ENCODE peak calls at places on chromosome 9, in eight cellular contexts. J, P, G, X, K, N, F and M are unnamed samples.

GRCh38 chr9:103713631-103714030 is 380.5 kb upstream of the SMC2 start:
- DNase-seq in F (no peak), X (no peak), N (peak), G (no peak), P (no peak), K (no peak), J (no peak), M (no peak)

GRCh38 chr9:126733005-126733404 is 71.8 kb upstream of the ZBTB43 start:
- DNase-seq in K (peak), G (no peak), F (no peak), P (no peak), N (no peak), J (no peak), X (no peak), M (no peak)

GRCh38 chr9:133892193-133892920 is 99.8 kb downstream of the VAV2 start:
- DNase-seq in N (no peak), P (no peak), J (no peak), X (no peak), K (no peak), G (no peak), F (no peak), M (no peak)

GRCh38 chr9:134791009-134791408 is 89.6 kb upstream of the FCN2 start:
- DNase-seq in K (no peak), N (no peak), P (no peak), F (no peak), X (no peak), J (no peak), G (no peak), M (no peak)

GRCh38 chr9:107242073-107243063 is 40.7 kb upstream of the RAD23B start:
- DNase-seq in P (no peak), K (no peak), F (no peak), J (no peak), X (no peak), G (no peak), N (no peak), M (no peak)

GRCh38 chr9:70130266-70130665 is 86.6 kb downstream of the MAMDC2 start:
- DNase-seq in F (no peak), K (no peak), X (no peak), G (no peak), J (no peak), P (no peak), N (no peak), M (no peak)

GRCh38 chr9:135222991-135223760 is 135.7 kb downstream of the OLFM1 start:
- DNase-seq in N (no peak), X (no peak), F (no peak), K (no peak), G (no peak), J (peak), P (no peak), M (no peak)

GRCh38 chr9:136086213-136086881 is 8.7 kb downstream of the NACC2 start:
- DNase-seq in G (no peak), K (peak), X (peak), F (no peak), P (no peak), N (no peak), J (peak), M (no peak)

GRCh38 chr9:134214395-134214765 is 50.0 kb upstream of the RNU6ATAC start:
- DNase-seq in P (no peak), X (no peak), K (peak), F (no peak), G (no peak), J (no peak), N (no peak), M (no peak)

GRCh38 chr9:8895498-8896224 is 1096.1 kb upstream of the DMAC1 start:
- DNase-seq in P (no peak), X (no peak), G (peak), J (no peak), F (peak), N (peak), K (no peak), M (peak)

GRCh38 chr9:87648606-87649005 is 77.3 kb upstream of the CTSL start:
- DNase-seq in J (no peak), N (no peak), G (no peak), X (no peak), P (no peak), F (no peak), K (peak), M (no peak)

GRCh38 chr9:103168254-103168653 is 173.1 kb downstream of the CYLC2 start:
- DNase-seq in X (no peak), P (no peak), G (no peak), F (no peak), N (no peak), J (no peak), K (no peak), M (no peak)

GRCh38 chr9:5582835-5583195 is 46.1 kb upstream of the RIC1 start:
- DNase-seq in P (no peak), N (peak), J (no peak), G (peak), X (no peak), F (peak), K (peak), M (peak)

GRCh38 chr9:114169029-114169939 is 13.9 kb downstream of the COL27A1 start:
- DNase-seq in N (no peak), G (no peak), X (peak), P (no peak), K (no peak), J (no peak), F (peak), M (no peak)

GRCh38 chr9:136728548-136729123 is 14.1 kb downstream of the LCN10 start:
- DNase-seq in J (no peak), X (no peak), P (no peak), F (peak), K (no peak), N (no peak), G (no peak), M (no peak)

GRCh38 chr9:18499987-18500386 is 26.0 kb downstream of the ADAMTSL1 start:
- DNase-seq in P (no peak), G (no peak), J (no peak), K (no peak), X (no peak), F (no peak), N (no peak), M (no peak)

GRCh38 chr9:35501941-35502340 is 12.0 kb downstream of the RUSC2 start:
- DNase-seq in G (no peak), K (no peak), N (no peak), F (peak), J (no peak), X (no peak), P (no peak), M (no peak)

GRCh38 chr9:136618578-136619547 is 43.9 kb upstream of the EGFL7 start:
- DNase-seq in G (no peak), J (no peak), P (no peak), F (no peak), N (no peak), K (no peak), X (no peak), M (no peak)

GRCh38 chr9:71719088-71719487 is 49.2 kb downstream of the CEMIP2 start:
- DNase-seq in N (no peak), J (no peak), X (no peak), G (no peak), K (no peak), P (no peak), F (no peak), M (no peak)

GRCh38 chr9:115845648-115846312 is 307.8 kb upstream of the PAPPA start:
- DNase-seq in F (peak), K (no peak), N (peak), J (peak), G (no peak), P (peak), X (no peak), M (peak)

GRCh38 chr9:106753155-106753671 is 109.8 kb upstream of the ZNF462 start:
- DNase-seq in J (no peak), K (no peak), P (no peak), G (no peak), X (no peak), F (no peak), N (no peak), M (no peak)

GRCh38 chr9:137021979-137022619 is 5.9 kb downstream of the ABCA2 start:
- DNase-seq in J (no peak), P (no peak), F (peak), X (peak), K (no peak), G (no peak), N (peak), M (no peak)

GRCh38 chr9:22682536-22683392 is 236.1 kb downstream of the DMRTA1 start:
- DNase-seq in F (peak), P (peak), X (no peak), N (peak), J (no peak), K (no peak), G (no peak), M (no peak)

GRCh38 chr9:136614372-136614922 is 48.3 kb upstream of the EGFL7 start:
- DNase-seq in G (no peak), F (peak), K (no peak), X (no peak), N (peak), P (peak), J (no peak), M (peak)

GRCh38 chr9:120388000-120388855 is 191.7 kb downstream of the CDK5RAP2 start:
- DNase-seq in P (no peak), G (no peak), N (no peak), J (peak), K (peak), X (no peak), F (no peak), M (no peak)

GRCh38 chr9:107249131-107249533 is 33.9 kb upstream of the RAD23B start:
- DNase-seq in N (no peak), K (no peak), X (no peak), G (no peak), J (no peak), F (no peak), P (no peak), M (no peak)

GRCh38 chr9:105259274-105259673 is 14.8 kb downstream of the SLC44A1 start:
- DNase-seq in X (no peak), J (no peak), P (no peak), K (no peak), N (no peak), F (no peak), G (no peak), M (no peak)

GRCh38 chr9:137411670-137412380 is 11.1 kb downstream of the EXD3 start:
- DNase-seq in G (peak), P (peak), K (peak), F (peak), X (no peak), J (peak), N (peak), M (peak)

GRCh38 chr9:81682797-81683196 is 6.5 kb downstream of the TLE1 start:
- DNase-seq in N (peak), X (no peak), K (no peak), J (no peak), F (peak), P (no peak), G (no peak), M (no peak)

GRCh38 chr9:297104-297794 is 82.6 kb downstream of the DOCK8 start:
- DNase-seq in F (no peak), P (no peak), K (no peak), J (no peak), N (no peak), G (peak), X (no peak), M (no peak)

GRCh38 chr9:108815156-108815555 is 40.6 kb downstream of the ACTL7B start:
- DNase-seq in P (no peak), G (no peak), X (no peak), K (no peak), J (no peak), F (no peak), N (no peak), M (no peak)

GRCh38 chr9:12880406-12881016 is 105.7 kb downstream of the LURAP1L start:
- DNase-seq in F (no peak), X (no peak), K (no peak), J (no peak), G (no peak), N (no peak), P (no peak), M (peak)

GRCh38 chr9:121645003-121645402 is 6.4 kb upstream of the DAB2IP start:
- DNase-seq in J (no peak), X (no peak), G (no peak), P (no peak), F (no peak), N (no peak), K (no peak), M (no peak)

GRCh38 chr9:122134822-122135528 is 24.6 kb downstream of the NDUFA8 start:
- DNase-seq in F (peak), N (peak), K (peak), P (no peak), X (no peak), G (no peak), J (peak), M (no peak)

GRCh38 chr9:36867672-36868471 is 166.2 kb downstream of the PAX5 start:
- DNase-seq in G (no peak), F (no peak), X (no peak), N (no peak), K (no peak), P (no peak), J (peak), M (no peak)

GRCh38 chr9:91757802-91758201 is 192.2 kb downstream of the ROR2 start:
- DNase-seq in N (no peak), J (no peak), K (no peak), F (no peak), G (no peak), X (no peak), P (peak), M (no peak)

GRCh38 chr9:91758491-91758981 is 191.5 kb downstream of the ROR2 start:
- DNase-seq in G (no peak), F (peak), K (no peak), N (peak), P (no peak), X (no peak), J (peak), M (no peak)

GRCh38 chr9:91760906-91761305 is 189.1 kb downstream of the ROR2 start:
- DNase-seq in F (no peak), J (no peak), G (no peak), P (no peak), X (no peak), K (no peak), N (no peak), M (no peak)

GRCh38 chr9:91764661-91765060 is 185.4 kb downstream of the ROR2 start:
- DNase-seq in F (no peak), X (no peak), G (no peak), J (no peak), P (no peak), K (no peak), N (no peak), M (no peak)

GRCh38 chr9:91761362-91761761 is 188.7 kb downstream of the ROR2 start:
- DNase-seq in F (no peak), N (no peak), P (no peak), G (no peak), X (no peak), J (no peak), K (no peak), M (no peak)
- TF ChIP-seq CTCF in F (no peak), N (no peak), P (no peak), G (no peak), X (no peak), J (no peak), K (no peak), M (no peak)

DNA sequence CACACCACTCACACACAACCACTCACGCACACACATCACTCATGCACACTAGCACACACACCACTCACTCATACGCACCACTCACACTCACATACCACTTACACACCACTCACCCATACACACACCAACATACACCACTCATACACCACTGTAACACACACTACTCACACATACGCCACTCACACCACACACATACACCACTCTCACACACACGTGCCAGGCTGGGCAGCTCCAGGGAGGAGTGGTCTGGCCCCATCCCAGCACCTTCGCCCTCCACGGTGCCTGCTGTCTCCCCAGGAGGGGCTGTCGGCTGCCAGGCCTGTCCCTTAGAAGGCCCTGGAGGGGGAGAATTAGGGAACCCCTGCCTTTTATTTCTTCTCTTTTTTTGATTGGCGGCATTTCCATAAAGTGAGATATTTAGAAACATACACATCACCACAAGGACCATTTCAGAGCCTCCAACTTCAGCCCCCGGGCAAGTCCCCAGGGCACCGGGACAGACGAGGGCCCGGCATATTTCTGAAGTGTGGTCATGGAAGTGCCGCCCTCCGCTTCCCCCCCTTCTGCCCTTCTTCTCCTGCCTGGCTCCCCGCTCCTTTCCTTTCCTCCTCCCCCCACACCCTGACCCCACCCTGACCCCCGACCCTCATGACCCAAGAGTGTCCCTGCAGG is 6.3 kb upstream of the ASB6 start:
- DNase-seq in X (no peak), N (no peak), K (no peak), P (no peak), F (no peak), J (no peak), G (no peak), M (no peak)
- H3K4me3 ChIP-seq in X (no peak), N (no peak), K (no peak), P (no peak), F (no peak), J (no peak), G (no peak), M (no peak)

DNA sequence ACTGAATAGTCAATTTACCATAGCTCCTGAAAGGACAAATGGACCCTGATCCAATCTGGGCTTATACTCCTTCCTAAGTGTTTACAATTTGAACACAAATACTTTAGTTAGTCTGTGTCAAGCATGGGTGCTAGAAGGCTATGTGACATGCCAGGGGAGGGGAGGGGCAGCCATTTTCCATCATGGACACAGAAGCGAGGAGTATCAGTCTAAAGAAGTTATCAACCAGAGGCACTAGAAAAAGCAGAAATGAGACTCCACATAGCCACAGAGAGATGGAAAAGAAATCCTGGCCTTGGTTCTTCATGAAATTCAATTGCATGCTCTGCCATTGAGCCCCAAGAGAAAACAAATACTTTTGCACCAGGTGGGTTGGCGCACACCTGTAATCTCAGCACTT is 61.8 kb downstream of the NR6A1 start:
- DNase-seq in G (no peak), F (no peak), J (no peak), X (no peak), P (no peak), K (no peak), N (no peak), M (no peak)
- TF ChIP-seq CTCF in G (no peak), F (no peak), J (no peak), X (no peak), P (no peak), K (no peak), N (no peak), M (no peak)

DNA sequence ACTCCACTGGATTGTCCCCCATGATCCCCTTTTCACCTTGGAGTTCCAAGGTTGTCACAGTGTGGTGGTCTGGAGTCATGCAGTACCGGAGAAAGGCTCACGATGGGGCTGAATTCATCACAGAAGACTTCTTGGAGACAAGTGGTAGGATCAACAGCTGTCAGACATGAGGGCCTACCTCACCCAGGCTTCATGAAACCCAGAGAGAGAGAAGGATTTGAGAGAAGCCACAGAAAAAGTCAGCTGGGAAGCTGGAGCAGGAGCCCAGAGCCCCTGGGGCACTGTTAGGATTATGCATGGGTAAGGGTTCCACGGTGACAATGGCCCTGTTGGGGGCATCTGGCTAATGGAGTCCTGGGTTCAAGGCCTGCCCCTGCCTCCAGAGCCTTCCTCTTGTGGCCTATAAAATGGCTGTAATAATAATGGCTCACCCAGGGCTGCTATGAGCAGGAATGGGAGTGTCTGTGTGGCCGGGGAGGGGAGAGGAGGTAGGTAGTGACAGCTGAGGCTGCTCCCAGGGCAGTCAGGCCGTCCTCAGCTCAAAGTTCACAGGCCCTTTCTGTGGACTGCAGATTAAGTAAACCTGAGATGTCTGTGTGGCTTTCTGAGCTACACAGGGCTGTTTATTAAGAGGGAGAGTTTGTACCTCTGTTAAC is 910 bp downstream of the TRIM14 start:
- DNase-seq in J (no peak), X (no peak), P (no peak), K (no peak), N (peak), G (no peak), F (peak), M (no peak)
- H3K4me3 ChIP-seq in J (peak), X (peak), P (peak), K (no peak), N (peak), G (peak), F (peak), M (peak)

DNA sequence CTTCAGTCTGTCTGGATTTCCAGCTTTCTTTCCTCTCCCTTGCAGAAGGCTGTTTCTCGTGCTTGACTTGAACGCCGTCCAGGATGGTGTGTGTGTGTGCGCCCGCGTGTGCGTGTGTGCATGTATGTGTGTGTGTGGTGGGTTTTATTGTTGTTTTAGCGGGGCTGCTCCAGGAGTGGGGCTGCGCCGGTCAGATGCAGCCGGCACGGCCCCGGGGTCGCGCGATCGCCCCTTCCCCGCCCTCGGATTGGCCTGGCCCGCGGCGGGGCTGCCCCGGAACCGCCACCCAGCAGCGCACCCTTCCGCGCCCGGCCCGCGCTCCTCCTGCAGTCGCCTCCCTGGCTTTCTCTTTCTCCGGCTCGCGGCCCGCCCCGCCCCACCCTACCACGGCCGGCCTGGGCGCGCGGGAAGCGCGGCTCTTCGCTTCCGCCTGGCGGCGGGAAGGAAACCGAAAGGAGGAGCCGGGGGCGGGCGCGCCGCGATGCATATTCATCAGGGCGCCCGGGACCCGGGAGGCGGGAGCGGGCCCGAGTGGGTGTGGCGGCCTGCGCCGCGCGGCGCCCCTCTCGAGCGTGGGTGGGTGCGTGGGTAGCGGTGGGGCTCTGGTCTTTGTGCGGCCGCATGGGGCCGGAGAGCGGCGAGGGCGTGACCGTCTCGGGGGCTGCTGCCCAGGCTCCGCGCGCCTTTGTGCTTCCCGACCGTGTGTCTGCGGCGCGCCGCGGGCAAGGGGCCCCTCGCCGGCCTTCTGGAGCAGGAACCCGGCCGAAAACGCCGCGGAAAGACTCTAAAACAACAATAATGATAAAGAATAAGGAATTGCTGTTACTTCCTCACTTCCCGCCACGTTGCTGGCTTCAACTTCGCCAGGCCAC is 8.5 kb upstream of the NFIB start:
- DNase-seq in P (peak), K (peak), X (peak), F (peak), G (peak), N (peak), J (peak), M (no peak)
- TF ChIP-seq CTCF in P (peak), K (no peak), X (peak), F (peak), G (peak), N (peak), J (peak), M (peak)